ENCODE peak calls at places on chromosomes 5 and 9, in four cellular contexts. Y is activated CD4-positive, alpha-beta T cell treated with anti-CD3 and anti-CD28 coated beads, Interleukin-2, amount 50 U/mL, for 1 hour; M is NCI-H226; O is NCI-H345. I is an unnamed sample.

GRCh38 chr5:142922223-142922952 is 152.2 kb downstream of the ARHGAP26 start:
- DNase-seq in O (peak), M (peak), Y (no peak), I (no peak)

GRCh38 chr9:77099388-77099787 is 77.9 kb upstream of the VPS13A start:
- DNase-seq in O (peak), Y (no peak), M (peak), I (no peak)

GRCh38 chr9:90813011-90813410 is 11.4 kb downstream of the SYK start:
- DNase-seq in O (no peak), Y (no peak), M (no peak), I (no peak)

GRCh38 chr5:98175474-98175873 is 598.0 kb upstream of the RGMB start:
- DNase-seq in O (no peak), Y (no peak), M (no peak), I (no peak)

GRCh38 chr5:93569295-93570164 is 11.5 kb downstream of the NR2F1-AS1 start:
- DNase-seq in O (no peak), Y (no peak), M (no peak), I (no peak)

GRCh38 chr9:71885467-71885866 is 25.5 kb downstream of the ABHD17B start:
- DNase-seq in Y (no peak), M (no peak), O (no peak), I (no peak)

GRCh38 chr9:5799314-5799713 is 33.6 kb downstream of the ERMP1 start:
- DNase-seq in Y (no peak), M (no peak), O (peak), I (no peak)

GRCh38 chr9:27714388-27714787 is 141.1 kb upstream of the C9orf72 start:
- DNase-seq in M (no peak), Y (no peak), O (no peak), I (no peak)

GRCh38 chr5:39273314-39273954 is 54.1 kb upstream of the FYB1 start:
- DNase-seq in M (no peak), Y (no peak), O (no peak), I (no peak)

GRCh38 chr5:148381906-148382305 is 1.9 kb upstream of the FBXO38 start:
- DNase-seq in O (no peak), M (no peak), Y (no peak), I (no peak)

GRCh38 chr9:108831496-108832178 is 24.1 kb downstream of the ACTL7B start:
- DNase-seq in O (no peak), Y (no peak), M (peak), I (no peak)

GRCh38 chr5:139670369-139671095 is 22.4 kb downstream of the CXXC5 start:
- DNase-seq in O (no peak), M (no peak), Y (no peak), I (no peak)

GRCh38 chr9:91101598-91102168 is 260.0 kb downstream of the AUH start:
- DNase-seq in Y (peak), O (no peak), M (no peak), I (no peak)

GRCh38 chr5:111742595-111742994 is 14.4 kb downstream of the NREP start:
- DNase-seq in M (peak), O (no peak), Y (no peak), I (no peak)

GRCh38 chr9:134066923-134067851 is 639 bp downstream of the BRD3 start:
- DNase-seq in M (peak), Y (peak), O (no peak), I (peak)

GRCh38 chr5:31410089-31410488 is 121.8 kb downstream of the DROSHA start:
- DNase-seq in M (no peak), O (no peak), Y (no peak), I (no peak)

GRCh38 chr5:40689442-40689841 is 9.7 kb downstream of the PTGER4 start:
- DNase-seq in M (peak), O (no peak), Y (no peak), I (no peak)

GRCh38 chr5:83472213-83472507 is 616 bp downstream of the VCAN start:
- DNase-seq in O (no peak), M (no peak), Y (no peak), I (no peak)

GRCh38 chr5:173775692-173776135 is 112.4 kb upstream of the CPEB4 start:
- DNase-seq in Y (no peak), O (no peak), M (no peak), I (no peak)

GRCh38 chr9:15403155-15403554 is 19.5 kb upstream of the SNAPC3 start:
- DNase-seq in Y (no peak), O (no peak), M (no peak), I (no peak)

GRCh38 chr9:14661421-14662059 is 31.7 kb downstream of the ZDHHC21 start:
- DNase-seq in Y (no peak), M (no peak), O (peak), I (no peak)

GRCh38 chr9:104958756-104959155 is 30.8 kb upstream of the ABCA1 start:
- DNase-seq in O (no peak), M (no peak), Y (no peak), I (no peak)